ENCODE peak calls at places on chromosomes 5 and 9, in six cellular contexts. One of them, this sample, is unnamed.

GRCh38 chr5:129460121-129460950 is at the start of gene ADAMTS19:
- DNase-seq in hepatic stellate cell: no peak
- DNase-seq in fibroblast of the aortic adventitia: peak
- DNase-seq in tibial artery: no peak
- DNase-seq in omental fat pad: no peak
- DNase-seq in hypothalamus: no peak
- DNase-seq in this sample: peak

GRCh38 chr9:86968258-86968920 is 21.1 kb upstream of the GAS1 start:
- DNase-seq in hepatic stellate cell: no peak
- DNase-seq in fibroblast of the aortic adventitia: peak
- DNase-seq in hypothalamus: no peak
- DNase-seq in omental fat pad: no peak
- DNase-seq in tibial artery: no peak
- DNase-seq in this sample: peak

GRCh38 chr5:171420429-171421231 is 1.2 kb downstream of the FGF18 start:
- DNase-seq in hepatic stellate cell: peak
- DNase-seq in fibroblast of the aortic adventitia: peak
- DNase-seq in omental fat pad: peak
- DNase-seq in tibial artery: peak
- DNase-seq in hypothalamus: peak
- DNase-seq in this sample: peak

GRCh38 chr9:70466976-70467551 is 52.6 kb upstream of the KLF9 start:
- DNase-seq in hypothalamus: no peak
- DNase-seq in fibroblast of the aortic adventitia: peak
- DNase-seq in tibial artery: no peak
- DNase-seq in omental fat pad: no peak
- DNase-seq in hepatic stellate cell: peak
- DNase-seq in this sample: peak

GRCh38 chr9:93663877-93664548 is 87.6 kb downstream of the PHF2 start:
- DNase-seq in fibroblast of the aortic adventitia: no peak
- DNase-seq in tibial artery: peak
- DNase-seq in omental fat pad: no peak
- DNase-seq in hepatic stellate cell: no peak
- DNase-seq in hypothalamus: no peak
- DNase-seq in this sample: no peak

GRCh38 chr5:134649163-134649916 is 755 bp downstream of the SEC24A start:
- DNase-seq in hypothalamus: no peak
- DNase-seq in tibial artery: no peak
- DNase-seq in omental fat pad: peak
- DNase-seq in hepatic stellate cell: peak
- DNase-seq in fibroblast of the aortic adventitia: peak
- DNase-seq in this sample: peak

GRCh38 chr5:108521841-108522506 is 140.1 kb upstream of the FBXL17 start:
- DNase-seq in omental fat pad: no peak
- DNase-seq in fibroblast of the aortic adventitia: peak
- DNase-seq in hypothalamus: no peak
- DNase-seq in tibial artery: no peak
- DNase-seq in hepatic stellate cell: peak
- DNase-seq in this sample: peak

GRCh38 chr5:178363501-178364325 is 131.1 kb upstream of the PHYKPL start:
- DNase-seq in fibroblast of the aortic adventitia: no peak
- DNase-seq in tibial artery: no peak
- DNase-seq in hypothalamus: no peak
- DNase-seq in hepatic stellate cell: no peak
- DNase-seq in omental fat pad: no peak
- DNase-seq in this sample: no peak

GRCh38 chr5:93381057-93381456 is 200.0 kb downstream of the NR2F1-AS1 start:
- DNase-seq in tibial artery: no peak
- DNase-seq in fibroblast of the aortic adventitia: no peak
- DNase-seq in hepatic stellate cell: no peak
- DNase-seq in hypothalamus: no peak
- DNase-seq in omental fat pad: no peak
- DNase-seq in this sample: no peak

GRCh38 chr9:14715102-14715501 is 7.4 kb downstream of the CER1 start:
- DNase-seq in hepatic stellate cell: no peak
- DNase-seq in omental fat pad: no peak
- DNase-seq in hypothalamus: no peak
- DNase-seq in fibroblast of the aortic adventitia: no peak
- DNase-seq in tibial artery: no peak
- DNase-seq in this sample: no peak

GRCh38 chr9:121023064-121023463 is 27.0 kb downstream of the C5 start:
- DNase-seq in omental fat pad: no peak
- DNase-seq in hypothalamus: no peak
- DNase-seq in hepatic stellate cell: peak
- DNase-seq in fibroblast of the aortic adventitia: peak
- DNase-seq in tibial artery: no peak
- DNase-seq in this sample: peak

GRCh38 chr5:127867006-127867788 is 164.0 kb downstream of the CCDC192 start:
- DNase-seq in hepatic stellate cell: no peak
- DNase-seq in omental fat pad: no peak
- DNase-seq in tibial artery: no peak
- DNase-seq in hypothalamus: no peak
- DNase-seq in fibroblast of the aortic adventitia: no peak
- DNase-seq in this sample: no peak

GRCh38 chr9:108469654-108470053 is 386.1 kb downstream of the ACTL7B start:
- DNase-seq in hypothalamus: no peak
- DNase-seq in tibial artery: no peak
- DNase-seq in fibroblast of the aortic adventitia: peak
- DNase-seq in hepatic stellate cell: peak
- DNase-seq in omental fat pad: no peak
- DNase-seq in this sample: peak

GRCh38 chr9:25964239-25964638 is 286.0 kb upstream of the TUSC1 start:
- DNase-seq in hypothalamus: no peak
- DNase-seq in tibial artery: no peak
- DNase-seq in omental fat pad: no peak
- DNase-seq in hepatic stellate cell: peak
- DNase-seq in fibroblast of the aortic adventitia: peak
- DNase-seq in this sample: peak

GRCh38 chr9:113988951-113989780 is 88.9 kb downstream of the AMBP start:
- DNase-seq in omental fat pad: peak
- DNase-seq in hypothalamus: no peak
- DNase-seq in hepatic stellate cell: no peak
- DNase-seq in fibroblast of the aortic adventitia: peak
- DNase-seq in tibial artery: peak
- DNase-seq in this sample: no peak

GRCh38 chr9:137383453-137384115 is 39.4 kb downstream of the EXD3 start:
- DNase-seq in omental fat pad: no peak
- DNase-seq in fibroblast of the aortic adventitia: no peak
- DNase-seq in hepatic stellate cell: no peak
- DNase-seq in tibial artery: no peak
- DNase-seq in hypothalamus: no peak
- DNase-seq in this sample: no peak

GRCh38 chr9:131492070-131492469 is 10.6 kb upstream of the POMT1 start:
- DNase-seq in tibial artery: no peak
- DNase-seq in fibroblast of the aortic adventitia: no peak
- DNase-seq in omental fat pad: no peak
- DNase-seq in hepatic stellate cell: no peak
- DNase-seq in hypothalamus: no peak
- DNase-seq in this sample: no peak